ENCODE peak calls at places on chromosomes 6 and 20, in ten cellular contexts. D, Y, L, O, N, T, P, Z, B and R are unnamed samples.

GRCh38 chr6:157629220-157629619 is 193.8 kb upstream of the SNX9 start:
- DNase-seq in Z (no peak), Y (no peak), N (peak; percentile 47), L (no peak), B (peak; percentile 54), P (no peak), O (no peak), D (no peak), T (no peak), R (no peak)

GRCh38 chr6:332671-333070 is 40.4 kb downstream of the DUSP22 start:
- DNase-seq in Z (no peak), Y (peak; percentile 52), N (no peak), L (peak; percentile 28), B (peak; percentile 23), P (peak; percentile 76), D (no peak), T (no peak), O (no peak), R (no peak)

GRCh38 chr6:110345025-110345424 is 13.1 kb downstream of the METTL24 start:
- DNase-seq in Z (no peak), Y (no peak), B (no peak), L (no peak), O (no peak), D (no peak), N (no peak), T (no peak), P (no peak), R (no peak)

GRCh38 chr20:57505991-57506390 is 18.9 kb downstream of the CTCFL start:
- DNase-seq in P (no peak), B (no peak), T (no peak), L (no peak), D (no peak), Y (no peak), N (no peak), O (no peak), Z (no peak), R (no peak)

GRCh38 chr6:95352064-95352463 is 225.3 kb upstream of the MANEA start:
- DNase-seq in P (peak; percentile 21), D (no peak), T (no peak), L (no peak), B (no peak), O (no peak), Z (no peak), N (no peak), Y (no peak), R (no peak)

GRCh38 chr6:84645563-84646266 is 118.7 kb downstream of the TBX18 start:
- DNase-seq in T (no peak), B (no peak), Z (no peak), D (no peak), N (no peak), L (no peak), Y (no peak), O (peak; percentile 79), P (peak; percentile 79), R (no peak)

GRCh38 chr20:50394569-50394968 is 115.6 kb upstream of the PTPN1 start:
- DNase-seq in P (no peak), B (no peak), T (no peak), L (no peak), D (no peak), N (no peak), Z (peak; percentile 27), Y (no peak), O (no peak), R (no peak)

GRCh38 chr20:59043698-59044097 is 1.1 kb upstream of the PRELID3B start:
- DNase-seq in N (no peak), L (no peak), P (no peak), B (no peak), T (no peak), Y (no peak), D (no peak), Z (peak; percentile 29), O (peak; percentile 46), R (no peak)

GRCh38 chr20:53595018-53595378 is 1.4 kb upstream of the ZNF217 start:
- DNase-seq in D (no peak), L (no peak), P (no peak), B (no peak), Z (no peak), Y (no peak), N (no peak), O (no peak), T (no peak), R (no peak)

GRCh38 chr6:29517245-29517644 is 29.5 kb upstream of the MAS1L start:
- DNase-seq in T (no peak), B (no peak), D (no peak), L (no peak), Y (no peak), O (no peak), N (peak; percentile 11), Z (no peak), P (no peak), R (no peak)

DNA sequence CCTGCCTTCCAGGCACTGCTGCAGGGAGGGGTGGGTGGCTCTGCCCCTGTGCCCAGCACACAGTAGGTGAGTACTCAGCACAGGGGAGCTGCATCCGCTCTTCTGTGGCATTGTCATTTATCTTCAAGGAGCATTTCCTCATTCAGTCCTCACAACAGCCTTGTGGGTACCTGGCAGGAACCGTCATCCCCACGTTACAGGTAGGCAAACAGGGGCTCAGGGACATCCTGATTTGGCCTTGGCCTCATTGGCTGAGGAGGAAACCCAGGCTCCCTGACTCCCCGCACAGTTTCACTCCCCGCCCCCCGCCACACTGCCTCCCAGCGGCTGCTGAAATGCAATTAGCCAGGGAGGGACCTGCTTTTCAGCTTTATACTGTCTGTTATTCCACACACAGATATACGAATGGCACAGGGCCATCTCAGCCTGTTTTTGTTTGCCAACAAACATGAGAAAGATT is 24.3 kb upstream of the PNPLA1 start:
- DNase-seq in L (no peak), N (peak; percentile 77), Y (no peak), D (no peak), B (no peak), Z (no peak), O (no peak), P (no peak), T (peak; percentile 82), R (no peak)
- TF ChIP-seq CTCF in L (no peak), N (peak; percentile 69), Y (no peak), D (no peak), B (no peak), Z (no peak), O (no peak), P (no peak), T (peak; percentile 86), R (no peak)

DNA sequence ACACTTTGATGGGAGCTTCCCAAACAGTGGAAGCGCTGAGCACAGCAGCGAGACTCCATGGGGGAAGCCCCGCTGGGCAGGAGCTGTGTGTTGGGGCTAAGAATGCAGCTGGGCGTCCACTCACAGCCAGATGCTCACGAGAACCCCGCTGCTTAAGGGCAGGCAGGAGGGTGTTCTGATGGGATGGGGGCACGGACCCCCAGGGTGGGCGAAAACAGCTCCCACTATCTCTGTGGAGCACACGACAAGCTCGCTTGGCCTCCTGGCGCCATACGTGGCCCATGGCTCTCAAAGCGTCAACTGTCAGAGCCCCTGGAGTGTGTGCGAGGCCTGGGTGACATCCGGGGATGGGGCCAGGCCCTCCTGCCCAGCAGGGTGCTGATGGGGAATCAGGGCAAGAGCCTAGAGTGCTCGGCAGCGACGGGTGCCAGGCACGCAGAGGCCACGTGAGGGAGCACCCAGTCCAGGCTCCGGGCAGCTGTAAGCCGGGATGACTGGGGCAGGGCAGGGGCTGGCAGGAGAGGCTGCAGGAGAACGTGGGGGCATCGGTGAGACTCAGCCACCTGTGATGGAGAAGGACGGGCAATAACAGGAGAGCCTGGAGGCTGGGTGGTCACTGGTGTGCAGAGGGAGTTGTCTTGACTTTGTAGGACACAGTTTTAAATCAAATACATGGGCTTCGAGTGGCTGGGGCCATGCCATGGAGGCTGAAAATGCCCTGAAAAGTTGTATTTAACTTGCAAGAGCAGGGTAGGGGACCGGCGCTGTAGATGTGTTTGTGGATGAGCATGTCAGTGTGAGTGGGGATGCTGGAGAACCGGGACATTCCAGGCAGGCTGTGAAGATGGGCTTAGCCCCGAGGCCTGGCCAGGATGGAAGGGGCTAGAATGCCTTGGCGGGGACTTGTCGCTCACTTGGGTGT is 27.3 kb downstream of the PYGB start:
- DNase-seq in L (no peak), O (no peak), T (no peak), D (peak; percentile 14), P (no peak), B (no peak), Y (peak; percentile 53), N (no peak), Z (no peak), R (no peak)
- TF ChIP-seq CTCF in L (no peak), O (no peak), T (no peak), D (no peak), P (no peak), B (no peak), Y (no peak), N (no peak), Z (no peak), R (no peak)

GRCh38 chr20:43982886-43983285 is 68.2 kb downstream of the TOX2 start:
- DNase-seq in D (no peak), N (no peak), B (no peak), Z (no peak), T (no peak), P (no peak), O (no peak), L (no peak), Y (no peak), R (no peak)

GRCh38 chr20:43983904-43984361 is 69.3 kb downstream of the TOX2 start:
- DNase-seq in D (no peak), O (no peak), Z (no peak), L (no peak), P (no peak), B (no peak), N (no peak), T (no peak), Y (no peak), R (no peak)

GRCh38 chr20:43982016-43982415 is 67.4 kb downstream of the TOX2 start:
- DNase-seq in D (no peak), Z (no peak), L (no peak), Y (no peak), O (no peak), P (no peak), B (no peak), N (no peak), T (no peak), R (no peak)

GRCh38 chr20:43984587-43984986 is 69.9 kb downstream of the TOX2 start:
- DNase-seq in Y (no peak), Z (no peak), T (no peak), B (no peak), O (no peak), L (no peak), P (no peak), N (no peak), D (no peak), R (no peak)

DNA sequence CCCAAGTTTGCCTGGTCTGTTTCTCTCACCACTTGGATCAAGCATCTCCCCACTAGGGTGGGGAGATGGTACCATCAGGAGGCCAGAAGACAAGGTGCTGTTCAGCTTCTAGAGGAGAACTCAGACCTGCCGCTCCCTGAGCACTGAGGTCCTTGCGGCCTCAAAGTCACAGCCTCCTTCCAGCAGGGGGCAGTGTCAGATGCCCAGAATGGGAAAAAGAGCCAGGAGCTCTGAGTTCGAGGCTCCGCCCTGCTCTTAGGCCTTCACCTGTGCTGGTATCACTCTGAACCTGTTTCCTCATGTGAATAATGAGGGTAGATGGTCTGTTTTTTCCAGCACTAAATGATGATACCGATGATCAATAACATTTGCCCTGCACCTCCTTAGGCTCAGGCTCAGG is 68.7 kb downstream of the TOX2 start:
- DNase-seq in Y (no peak), B (no peak), T (no peak), O (no peak), N (peak; percentile 62), L (no peak), Z (no peak), D (no peak), P (no peak), R (no peak)
- TF ChIP-seq CTCF in Y (peak; percentile 28), B (peak; percentile 6), T (peak; percentile 40), O (peak; percentile 76), N (peak; percentile 66), L (peak; percentile 37), Z (no peak), D (peak; percentile 33), P (peak; percentile 17), R (no peak)

GRCh38 chr6:73774311-73774766 is 78.3 kb downstream of the CD109 start:
- DNase-seq in D (no peak), T (peak; percentile 77), O (peak; percentile 93), P (peak; percentile 99), L (peak; percentile 81), Z (no peak), Y (no peak), B (peak; percentile 93), N (no peak), R (no peak)
- TF ChIP-seq CTCF in D (no peak), T (peak; percentile 12), O (no peak), P (no peak), L (no peak), Z (no peak), Y (no peak), B (no peak), N (no peak), R (no peak)